ENCODE peak calls at places on chromosomes 4 and X, in eight cellular contexts. One of them, this sample, is unnamed.

GRCh38 chrX:21972721-21973120 is 32.2 kb downstream of the SMS start:
- DNase-seq in mucosa of descending colon: no peak
- DNase-seq in brain microvascular endothelial cell: peak; percentile 80
- DNase-seq in activated T-helper 9 cell treated with anti-CD3 and anti-CD28 coated beads, Interleukin-2, amount 50 U/mL, for 16 hours: peak; percentile 21
- DNase-seq in prostate gland: no peak
- DNase-seq in suprapubic skin: no peak
- DNase-seq in amniotic stem cell: no peak
- DNase-seq in fibroblast of lung: peak; percentile 65
- DNase-seq in this sample: no peak

GRCh38 chr4:184503869-184504300 is 29.5 kb upstream of the IRF2 start:
- DNase-seq in activated T-helper 9 cell treated with anti-CD3 and anti-CD28 coated beads, Interleukin-2, amount 50 U/mL, for 16 hours: no peak
- DNase-seq in brain microvascular endothelial cell: peak; percentile 9
- DNase-seq in suprapubic skin: no peak
- DNase-seq in prostate gland: no peak
- DNase-seq in mucosa of descending colon: no peak
- DNase-seq in amniotic stem cell: no peak
- DNase-seq in fibroblast of lung: no peak
- DNase-seq in this sample: no peak

GRCh38 chrX:16882702-16883486 is 12.7 kb upstream of the RBBP7 start:
- DNase-seq in brain microvascular endothelial cell: peak; percentile 78
- DNase-seq in prostate gland: peak; percentile 36
- DNase-seq in suprapubic skin: peak; percentile 80
- DNase-seq in fibroblast of lung: peak; percentile 70
- DNase-seq in activated T-helper 9 cell treated with anti-CD3 and anti-CD28 coated beads, Interleukin-2, amount 50 U/mL, for 16 hours: peak; percentile 46
- DNase-seq in amniotic stem cell: peak; percentile 11
- DNase-seq in mucosa of descending colon: peak; percentile 73
- DNase-seq in this sample: peak; percentile 70

GRCh38 chr4:5160668-5161067 is 109.4 kb downstream of the STK32B start:
- DNase-seq in amniotic stem cell: no peak
- DNase-seq in mucosa of descending colon: no peak
- DNase-seq in activated T-helper 9 cell treated with anti-CD3 and anti-CD28 coated beads, Interleukin-2, amount 50 U/mL, for 16 hours: no peak
- DNase-seq in fibroblast of lung: no peak
- DNase-seq in brain microvascular endothelial cell: no peak
- DNase-seq in prostate gland: no peak
- DNase-seq in suprapubic skin: no peak
- DNase-seq in this sample: no peak

GRCh38 chr4:113445286-113445685 is 316.3 kb downstream of the CAMK2D start:
- DNase-seq in amniotic stem cell: peak; percentile 45
- DNase-seq in fibroblast of lung: peak; percentile 99
- DNase-seq in mucosa of descending colon: no peak
- DNase-seq in brain microvascular endothelial cell: peak; percentile 71
- DNase-seq in activated T-helper 9 cell treated with anti-CD3 and anti-CD28 coated beads, Interleukin-2, amount 50 U/mL, for 16 hours: no peak
- DNase-seq in suprapubic skin: no peak
- DNase-seq in prostate gland: no peak
- DNase-seq in this sample: no peak

GRCh38 chrX:150934453-150934852 is 36.0 kb upstream of the CD99L2 start:
- DNase-seq in activated T-helper 9 cell treated with anti-CD3 and anti-CD28 coated beads, Interleukin-2, amount 50 U/mL, for 16 hours: no peak
- DNase-seq in prostate gland: peak; percentile 23
- DNase-seq in amniotic stem cell: peak; percentile 7
- DNase-seq in brain microvascular endothelial cell: peak; percentile 9
- DNase-seq in mucosa of descending colon: no peak
- DNase-seq in fibroblast of lung: peak; percentile 8
- DNase-seq in suprapubic skin: no peak
- DNase-seq in this sample: no peak

GRCh38 chr4:2483237-2483636 is 14.3 kb downstream of the RNF4 start:
- DNase-seq in brain microvascular endothelial cell: no peak
- DNase-seq in fibroblast of lung: no peak
- DNase-seq in activated T-helper 9 cell treated with anti-CD3 and anti-CD28 coated beads, Interleukin-2, amount 50 U/mL, for 16 hours: no peak
- DNase-seq in mucosa of descending colon: no peak
- DNase-seq in suprapubic skin: no peak
- DNase-seq in amniotic stem cell: no peak
- DNase-seq in prostate gland: no peak
- DNase-seq in this sample: no peak

GRCh38 chrX:72245461-72246089 is 6.7 kb upstream of the ERCC6L start:
- DNase-seq in mucosa of descending colon: no peak
- DNase-seq in suprapubic skin: no peak
- DNase-seq in amniotic stem cell: peak; percentile 2
- DNase-seq in fibroblast of lung: peak; percentile 64
- DNase-seq in brain microvascular endothelial cell: peak; percentile 65
- DNase-seq in prostate gland: peak; percentile 30
- DNase-seq in activated T-helper 9 cell treated with anti-CD3 and anti-CD28 coated beads, Interleukin-2, amount 50 U/mL, for 16 hours: peak; percentile 26
- DNase-seq in this sample: peak; percentile 65

GRCh38 chrX:104122829-104123228 is 10.5 kb downstream of the ZCCHC18 start:
- DNase-seq in suprapubic skin: no peak
- DNase-seq in brain microvascular endothelial cell: no peak
- DNase-seq in amniotic stem cell: no peak
- DNase-seq in prostate gland: no peak
- DNase-seq in fibroblast of lung: no peak
- DNase-seq in mucosa of descending colon: no peak
- DNase-seq in activated T-helper 9 cell treated with anti-CD3 and anti-CD28 coated beads, Interleukin-2, amount 50 U/mL, for 16 hours: no peak
- DNase-seq in this sample: no peak

GRCh38 chrX:82218361-82218760 is 1016.5 kb downstream of the SH3BGRL start:
- DNase-seq in activated T-helper 9 cell treated with anti-CD3 and anti-CD28 coated beads, Interleukin-2, amount 50 U/mL, for 16 hours: no peak
- DNase-seq in suprapubic skin: no peak
- DNase-seq in prostate gland: peak; percentile 4
- DNase-seq in brain microvascular endothelial cell: no peak
- DNase-seq in amniotic stem cell: no peak
- DNase-seq in fibroblast of lung: peak; percentile 5
- DNase-seq in mucosa of descending colon: no peak
- DNase-seq in this sample: no peak